ENCODE peak calls at places on chromosomes 7 and 10, in seven cellular contexts. M is IMR-90, A is mesendoderm, K is H9, T is neuronal stem cell, Z is H1, E is trophoblast cell. X is an unnamed sample.

GRCh38 chr7:19268737-19269136 is 123.5 kb upstream of the FERD3L start:
- DNase-seq in M (peak; percentile 49), A (no peak), K (no peak), T (no peak), Z (no peak), E (no peak), X (no peak)

GRCh38 chr10:112775892-112776679 is 174.0 kb upstream of the TCF7L2 start:
- DNase-seq in M (no peak), A (no peak), K (no peak), T (no peak), Z (no peak), E (no peak), X (peak; percentile 18)

GRCh38 chr10:73905256-73906018 is 5.5 kb upstream of the PLAU start:
- DNase-seq in M (no peak), A (no peak), K (no peak), T (no peak), Z (no peak), E (no peak), X (no peak)

GRCh38 chr10:35533565-35533964 is 71.6 kb upstream of the GJD4 start:
- DNase-seq in M (no peak), A (no peak), K (no peak), T (no peak), Z (no peak), E (no peak), X (no peak)

GRCh38 chr7:66837007-66837406 is 84.0 kb upstream of the TMEM248 start:
- DNase-seq in M (peak; percentile 34), A (peak; percentile 85), K (peak; percentile 83), T (no peak), Z (peak; percentile 50), E (no peak), X (peak; percentile 13)

GRCh38 chr7:151244871-151245346 is 3.6 kb downstream of the SMARCD3 start:
- DNase-seq in M (no peak), A (no peak), K (peak; percentile 56), T (no peak), Z (no peak), E (no peak), X (no peak)

GRCh38 chr7:94421711-94422110 is 27.0 kb downstream of the COL1A2 start:
- DNase-seq in M (no peak), A (no peak), K (no peak), T (no peak), Z (no peak), E (no peak), X (no peak)

GRCh38 chr10:33390046-33390445 is 55.6 kb upstream of the NRP1 start:
- DNase-seq in M (no peak), A (no peak), K (no peak), T (no peak), Z (no peak), E (no peak), X (no peak)

GRCh38 chr10:23381298-23381697 is 36.7 kb upstream of the C10orf67 start:
- DNase-seq in M (no peak), A (peak; percentile 14), K (no peak), T (no peak), Z (no peak), E (no peak), X (no peak)

GRCh38 chr10:110918633-110919348 is at the start of gene BBIP1:
- DNase-seq in M (peak; percentile 100), A (peak; percentile 100), K (no peak), T (peak; percentile 99), Z (peak; percentile 99), E (peak; percentile 100), X (peak; percentile 100)

GRCh38 chr7:65800890-65801341 is 72.0 kb upstream of the VKORC1L1 start:
- DNase-seq in M (no peak), A (peak; percentile 35), K (no peak), T (no peak), Z (no peak), E (peak; percentile 93), X (no peak)

GRCh38 chr7:96414931-96415292 is 93.0 kb upstream of the SLC25A13 start:
- DNase-seq in M (peak; percentile 30), A (peak; percentile 69), K (peak; percentile 49), T (peak; percentile 57), Z (no peak), E (peak; percentile 56), X (peak; percentile 28)

GRCh38 chr10:118963341-118963740 is 66.2 kb upstream of the NANOS1 start:
- DNase-seq in M (no peak), A (no peak), K (peak; percentile 20), T (no peak), Z (no peak), E (no peak), X (no peak)

GRCh38 chr10:99345350-99345749 is 16.2 kb downstream of the CNNM1 start:
- DNase-seq in M (peak; percentile 68), A (peak; percentile 72), K (no peak), T (no peak), Z (no peak), E (no peak), X (peak; percentile 64)

GRCh38 chr7:127239814-127240213 is 12.9 kb downstream of the GRM8 start:
- DNase-seq in M (no peak), A (peak; percentile 44), K (peak; percentile 49), T (no peak), Z (no peak), E (no peak), X (no peak)

GRCh38 chr10:123150986-123151738 is 3.0 kb upstream of the BUB3 start:
- DNase-seq in M (peak; percentile 9), A (peak; percentile 69), K (peak; percentile 87), T (peak; percentile 62), Z (no peak), E (no peak), X (peak; percentile 29)

GRCh38 chr7:149620961-149621360 is 123.4 kb upstream of the ZNF746 start:
- DNase-seq in M (no peak), A (no peak), K (no peak), T (no peak), Z (no peak), E (no peak), X (no peak)

GRCh38 chr10:97888641-97889262 is 39.1 kb downstream of the GOLGA7B start:
- DNase-seq in M (peak; percentile 7), A (peak; percentile 79), K (peak; percentile 90), T (no peak), Z (peak; percentile 36), E (no peak), X (peak; percentile 19)

GRCh38 chr10:97490592-97490991 is 7.6 kb downstream of the MMS19 start:
- DNase-seq in M (no peak), A (no peak), K (no peak), T (no peak), Z (no peak), E (no peak), X (no peak)

GRCh38 chr10:125373546-125373945 is 213.2 kb upstream of the CTBP2 start:
- DNase-seq in M (no peak), A (no peak), K (no peak), T (no peak), Z (no peak), E (peak; percentile 75), X (no peak)

GRCh38 chr7:130947792-130948580 is 214.0 kb upstream of the KLF14 start:
- DNase-seq in M (no peak), A (no peak), K (no peak), T (no peak), Z (no peak), E (no peak), X (no peak)

GRCh38 chr7:130949550-130949949 is 215.5 kb upstream of the KLF14 start:
- DNase-seq in M (no peak), A (no peak), K (no peak), T (no peak), Z (no peak), E (no peak), X (no peak)

GRCh38 chr7:130950054-130950453 is 216.0 kb upstream of the KLF14 start:
- DNase-seq in M (no peak), A (no peak), K (no peak), T (no peak), Z (no peak), E (no peak), X (no peak)

GRCh38 chr7:130950741-130951140 is 216.7 kb upstream of the KLF14 start:
- DNase-seq in M (no peak), A (no peak), K (no peak), T (no peak), Z (no peak), E (no peak), X (no peak)

GRCh38 chr7:130948913-130949312 is 214.9 kb upstream of the KLF14 start:
- DNase-seq in M (no peak), A (no peak), K (no peak), T (no peak), Z (no peak), E (no peak), X (no peak)
- H2BK120ac ChIP-seq in M (no peak overlapping the region), A (no peak overlapping the region), K (no peak overlapping the region), T (no peak overlapping the region), Z (no peak overlapping the region), E (no peak overlapping the region), X (no peak overlapping the region)

DNA sequence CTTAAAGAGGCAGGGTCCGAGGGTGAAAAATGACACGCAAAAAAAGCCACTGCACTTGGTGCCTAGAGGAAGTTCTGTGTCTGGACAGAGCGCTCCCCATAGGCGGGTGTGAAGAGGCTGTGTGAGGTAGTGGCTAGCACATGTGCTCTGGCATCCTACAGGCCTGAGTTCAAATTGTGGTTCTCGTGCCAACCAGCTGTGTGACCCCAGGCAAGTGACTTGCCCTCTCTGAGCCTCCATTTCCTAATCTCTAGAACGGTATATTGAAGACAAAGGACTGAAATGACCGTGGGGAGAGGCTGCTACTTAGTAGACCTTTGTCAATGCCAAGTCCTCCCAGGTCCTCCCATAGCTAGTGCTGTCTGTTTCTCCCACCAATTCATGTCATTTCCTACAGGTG is 79.1 kb upstream of the MYL10 start:
- DNase-seq in M (no peak), A (no peak), K (no peak), T (no peak), Z (no peak), E (no peak), X (no peak)
- H2BK120ac ChIP-seq in M (no peak overlapping the region), A (no peak overlapping the region), K (no peak overlapping the region), T (no peak overlapping the region), Z (no peak overlapping the region), E (no peak overlapping the region), X (no peak overlapping the region)

GRCh38 chr7:132161231-132161915 is 414.9 kb downstream of the PLXNA4 start:
- DNase-seq in M (no peak), A (no peak), K (no peak), T (no peak), Z (no peak), E (no peak), X (peak; percentile 1)

GRCh38 chr7:132160525-132161230 is 415.6 kb downstream of the PLXNA4 start:
- DNase-seq in M (no peak), A (no peak), K (no peak), T (no peak), Z (no peak), E (no peak), X (no peak)

GRCh38 chr7:132161976-132162375 is 414.3 kb downstream of the PLXNA4 start:
- DNase-seq in M (no peak), A (no peak), K (no peak), T (no peak), Z (no peak), E (no peak), X (no peak)

GRCh38 chr7:132164558-132165130 is 411.6 kb downstream of the PLXNA4 start:
- DNase-seq in M (no peak), A (peak; percentile 31), K (no peak), T (no peak), Z (no peak), E (no peak), X (no peak)

GRCh38 chr7:132162745-132163144 is 413.5 kb downstream of the PLXNA4 start:
- DNase-seq in M (no peak), A (peak; percentile 58), K (peak; percentile 47), T (no peak), Z (no peak), E (no peak), X (no peak)
- H2BK120ac ChIP-seq in M (no peak overlapping the region), A (no peak overlapping the region), K (no peak overlapping the region), T (no peak overlapping the region), Z (no peak overlapping the region), E (no peak overlapping the region), X (no peak overlapping the region)

GRCh38 chr7:102264367-102264891 is 22.2 kb upstream of the SH2B2 start:
- DNase-seq in M (peak; percentile 78), A (peak; percentile 20), K (no peak), T (no peak), Z (no peak), E (no peak), X (no peak)
- H2BK120ac ChIP-seq in M (peak overlapping the region; percentile 69), A (no peak overlapping the region), K (no peak overlapping the region), T (no peak overlapping the region), Z (peak overlapping the region; percentile 64), E (no peak overlapping the region), X (no peak overlapping the region)